ENCODE peak calls at places on chromosome 2, in seven cellular contexts. V, G, M, F, W, J and Z are unnamed samples.

GRCh38 chr2:203739351-203739750 is 32.9 kb downstream of the CD28 start:
- ATAC-seq in V (no peak), G (no peak), M (no peak), F (no peak), W (no peak), J (peak), Z (no peak)

GRCh38 chr2:167759531-167759930 is 487.9 kb downstream of the STK39 start:
- ATAC-seq in V (no peak), G (peak), M (no peak), F (no peak), W (no peak), J (no peak), Z (no peak)

GRCh38 chr2:130884013-130884412 is 47.3 kb downstream of the ARHGEF4 start:
- ATAC-seq in V (no peak), G (no peak), M (no peak), F (no peak), W (no peak), J (no peak), Z (no peak)

GRCh38 chr2:20796374-20796791 is 26.5 kb downstream of the LDAH start:
- ATAC-seq in V (no peak), G (peak), M (no peak), F (no peak), W (no peak), J (no peak), Z (no peak)

GRCh38 chr2:160345102-160345501 is 145.0 kb upstream of the ITGB6 start:
- ATAC-seq in V (no peak), G (no peak), M (no peak), F (no peak), W (no peak), J (peak), Z (no peak)

GRCh38 chr2:69762513-69763494 is 20.9 kb downstream of the ANXA4 start:
- ATAC-seq in V (peak), G (no peak), M (no peak), F (peak), W (no peak), J (no peak), Z (no peak)

GRCh38 chr2:128520340-128520739 is 201.7 kb upstream of the HS6ST1 start:
- ATAC-seq in V (no peak), G (peak), M (no peak), F (no peak), W (no peak), J (peak), Z (no peak)

GRCh38 chr2:222701709-222702108 is 30.3 kb downstream of the MOGAT1 start:
- ATAC-seq in V (no peak), G (no peak), M (peak), F (no peak), W (no peak), J (peak), Z (no peak)

GRCh38 chr2:240427729-240428128 is 7.7 kb upstream of the GPC1 start:
- ATAC-seq in V (no peak), G (no peak), M (peak), F (no peak), W (no peak), J (peak), Z (no peak)

GRCh38 chr2:172066394-172066863 is 18.9 kb upstream of the DLX1 start:
- ATAC-seq in V (no peak), G (no peak), M (no peak), F (no peak), W (no peak), J (no peak), Z (no peak)

GRCh38 chr2:33210626-33211025 is 263.9 kb downstream of the LTBP1 start:
- ATAC-seq in V (peak), G (no peak), M (no peak), F (peak), W (peak), J (no peak), Z (no peak)

GRCh38 chr2:106138904-106139574 is 55.1 kb downstream of the UXS1 start:
- ATAC-seq in V (peak), G (peak), M (peak), F (peak), W (no peak), J (no peak), Z (no peak)

GRCh38 chr2:203532957-203533695 is 2.0 kb downstream of the RAPH1 start:
- ATAC-seq in V (no peak), G (no peak), M (no peak), F (no peak), W (no peak), J (no peak), Z (no peak)

GRCh38 chr2:66661253-66662173 is 226.6 kb downstream of the MEIS1 start:
- ATAC-seq in V (no peak), G (no peak), M (no peak), F (no peak), W (no peak), J (no peak), Z (no peak)

GRCh38 chr2:241123816-241124536 is 21.9 kb upstream of the MTERF4 start:
- ATAC-seq in V (peak), G (no peak), M (peak), F (no peak), W (peak), J (peak), Z (peak)

GRCh38 chr2:1286929-1287328 is 126.3 kb upstream of the TPO start:
- ATAC-seq in V (no peak), G (no peak), M (no peak), F (no peak), W (no peak), J (no peak), Z (no peak)